ENCODE peak calls at places on chromosomes 16 and 17, in nine cellular contexts. Z is lower lobe of right lung, W is neural progenitor cell, U is transverse colon, Q is Peyer's patch, Y is sigmoid colon, I is fibroblast of lung, X is pancreas, H is A673. L is an unnamed sample.
A peak's percentile ranks its signal among the peaks of the same experiment; 100 is the strongest.

GRCh38 chr16:75471723-75472634 is 7.5 kb upstream of the TMEM170A start:
- DNase-seq in Y (peak; percentile 78), I (peak; percentile 71), H (peak; percentile 70), X (peak; percentile 66), Q (peak; percentile 38), U (peak; percentile 61), Z (no peak), W (peak; percentile 69), L (no peak)

GRCh38 chr17:2703181-2703580 is 8.4 kb downstream of the CLUH start:
- DNase-seq in Q (no peak), I (no peak), W (no peak), U (no peak), Z (peak; percentile 45), X (no peak), Y (peak; percentile 41), H (no peak), L (no peak)

GRCh38 chr16:69057400-69058378 is 47.8 kb upstream of the HAS3 start:
- DNase-seq in H (peak; percentile 45), W (no peak), Y (peak; percentile 62), Q (no peak), I (peak; percentile 80), X (peak; percentile 54), U (no peak), Z (no peak), L (no peak)

GRCh38 chr17:72305964-72306551 is 185.2 kb downstream of the SOX9 start:
- DNase-seq in I (peak; percentile 51), U (no peak), Z (no peak), W (no peak), H (no peak), X (no peak), Y (no peak), Q (no peak), L (no peak)

GRCh38 chr17:3978421-3979275 is 14.4 kb upstream of the ATP2A3 start:
- DNase-seq in H (no peak), Z (peak; percentile 24), Y (no peak), X (peak; percentile 40), W (no peak), Q (no peak), I (peak; percentile 43), U (peak; percentile 80), L (no peak)

GRCh38 chr17:8799851-8800212 is 667 bp upstream of the MFSD6L start:
- DNase-seq in H (no peak), X (peak; percentile 41), Z (no peak), U (no peak), Q (no peak), W (no peak), Y (no peak), I (no peak), L (peak; percentile 34)

GRCh38 chr16:79610771-79611170 is 10.2 kb upstream of the MAF start:
- DNase-seq in H (no peak), Z (no peak), I (no peak), W (no peak), X (no peak), U (no peak), Q (no peak), Y (no peak), L (no peak)

GRCh38 chr17:51995797-51996403 is 162.6 kb downstream of the CA10 start:
- DNase-seq in Q (no peak), I (no peak), W (no peak), Z (no peak), U (no peak), X (no peak), H (no peak), Y (no peak), L (no peak)

GRCh38 chr16:16915771-16916170 is 536.8 kb downstream of the NPIPA7 start:
- DNase-seq in X (no peak), Z (no peak), U (no peak), Y (no peak), H (no peak), W (no peak), Q (no peak), I (no peak), L (no peak)

GRCh38 chr16:20617271-20617670 is 41.1 kb upstream of the ACSM2B start:
- DNase-seq in Q (no peak), Z (no peak), Y (no peak), X (no peak), U (no peak), I (no peak), W (no peak), H (no peak), L (no peak)

GRCh38 chr16:78749745-78750268 is 650.4 kb downstream of the WWOX start:
- DNase-seq in U (no peak), H (no peak), W (no peak), Z (no peak), I (no peak), Y (no peak), X (no peak), Q (peak; percentile 41), L (no peak)

GRCh38 chr16:8878523-8878911 is 3.6 kb upstream of the LITAFD start:
- DNase-seq in X (no peak), I (peak; percentile 55), Y (no peak), W (no peak), Q (no peak), Z (no peak), U (no peak), H (no peak), L (no peak)

GRCh38 chr17:80855968-80856862 is 135.4 kb upstream of the CHMP6 start:
- DNase-seq in Y (peak; percentile 90), H (peak; percentile 48), U (peak; percentile 46), W (no peak), X (no peak), Q (no peak), I (peak; percentile 97), Z (no peak), L (no peak)

GRCh38 chr16:54027126-54027922 is 259.3 kb downstream of the IRX3 start:
- DNase-seq in Q (no peak), Z (no peak), I (peak; percentile 58), H (no peak), Y (no peak), X (no peak), W (no peak), U (no peak), L (no peak)

GRCh38 chr17:82879241-82879640 is 39.4 kb upstream of the ZNF750 start:
- DNase-seq in W (no peak), X (no peak), H (no peak), Y (no peak), Q (no peak), I (no peak), Z (peak; percentile 41), U (no peak), L (no peak)
- H3K4me1 ChIP-seq in W (peaks cover 16% of the 10 kb centered on the region), X (peaks cover 32% of the 10 kb centered on the region), H (no peaks in the 10 kb centered on the region), Y (peaks cover 37% of the 10 kb centered on the region), Q (peaks cover 5% of the 10 kb centered on the region), I (peaks cover 3% of the 10 kb centered on the region), Z (peaks cover 74% of the 10 kb centered on the region), U (peaks cover 32% of the 10 kb centered on the region), L (peaks cover 73% of the 10 kb centered on the region)

DNA sequence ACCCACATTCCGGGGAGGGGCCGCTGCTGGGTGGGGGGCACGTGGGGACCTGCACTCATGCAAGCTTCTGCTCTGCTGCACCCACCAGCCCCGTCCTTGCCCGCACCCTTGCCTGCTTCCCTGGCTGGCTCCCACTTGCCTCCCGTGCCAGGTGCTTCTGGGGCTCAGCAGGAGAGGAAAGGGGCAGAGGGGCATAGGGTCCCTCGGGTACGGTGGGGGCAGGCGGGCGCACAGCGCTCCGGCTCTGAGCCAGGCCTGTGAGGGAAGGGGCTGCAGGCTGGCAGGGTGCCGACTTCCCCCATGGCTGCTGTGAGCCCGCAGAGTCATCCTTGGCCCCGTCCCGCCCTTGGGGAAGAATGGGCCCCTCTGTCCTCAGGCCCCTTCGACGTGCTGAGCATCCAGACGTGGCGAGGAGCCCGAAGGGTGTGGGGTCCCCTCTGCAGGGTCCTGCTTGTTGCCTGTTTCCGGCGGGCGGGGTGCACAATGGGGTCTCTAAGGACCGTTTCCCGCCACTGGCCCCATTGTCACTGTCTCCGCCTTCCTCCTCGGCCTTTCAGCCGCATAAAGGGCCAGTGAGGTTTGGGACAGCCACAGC is 2.8 kb downstream of the METRN start:
- DNase-seq in X (no peak), Z (no peak), Q (no peak), H (no peak), Y (no peak), W (peak; percentile 39), U (no peak), I (no peak), L (no peak)
- H3K27ac ChIP-seq in X (no peak overlapping the region), Z (no peak overlapping the region), Q (no peak overlapping the region), H (no peak overlapping the region), Y (no peak overlapping the region), W (no peak overlapping the region), U (no peak overlapping the region), I (no peak overlapping the region), L (no peak overlapping the region)

GRCh38 chr17:29617481-29618271 is 5.0 kb downstream of the CORO6 start:
- DNase-seq in U (peak; percentile 89), I (peak; percentile 59), Z (peak; percentile 92), X (peak; percentile 78), Q (peak; percentile 84), Y (peak; percentile 86), H (no peak), W (peak; percentile 83), L (no peak)

GRCh38 chr17:29618272-29619065 is 4.2 kb downstream of the CORO6 start:
- DNase-seq in Q (no peak), Z (no peak), H (no peak), Y (peak; percentile 63), I (no peak), U (no peak), W (no peak), X (no peak), L (no peak)

GRCh38 chr17:29616300-29617048 is 6.2 kb downstream of the CORO6 start:
- DNase-seq in Q (no peak), W (no peak), H (no peak), Z (no peak), I (no peak), Y (no peak), X (no peak), U (no peak), L (no peak)

GRCh38 chr17:29615492-29616299 is 7.0 kb downstream of the CORO6 start:
- DNase-seq in H (peak; percentile 94), U (peak; percentile 92), I (peak; percentile 82), W (peak; percentile 94), Q (peak; percentile 90), Z (peak; percentile 89), Y (peak; percentile 94), X (peak; percentile 85), L (peak; percentile 96)

DNA sequence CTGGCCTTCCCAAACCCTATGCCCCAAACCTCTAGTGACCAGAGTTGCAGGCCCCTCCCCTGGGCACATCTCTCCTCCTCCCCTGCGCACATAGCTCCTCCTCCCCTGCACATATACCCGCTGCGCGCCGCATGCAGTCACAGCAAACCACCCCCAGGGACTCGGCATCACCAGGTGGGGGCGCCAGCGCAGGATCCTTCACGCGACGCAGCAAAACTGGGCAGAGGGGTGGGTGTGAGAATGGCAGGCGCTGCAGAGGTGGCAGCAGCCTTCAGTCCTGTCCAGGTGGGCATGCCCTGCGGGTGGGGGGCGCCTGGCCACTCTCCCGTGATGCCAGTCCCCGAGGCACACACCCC is 5.6 kb downstream of the CORO6 start:
- DNase-seq in U (peak; percentile 90), H (peak; percentile 93), X (peak; percentile 71), W (peak; percentile 87), I (peak; percentile 79), Q (peak; percentile 90), Y (peak; percentile 89), Z (peak; percentile 88), L (no peak)
- H3K4me1 ChIP-seq in U (peaks cover 66% of the 10 kb centered on the region), H (peaks cover 47% of the 10 kb centered on the region), X (peaks cover 25% of the 10 kb centered on the region), W (peaks cover 23% of the 10 kb centered on the region), I (peaks cover 23% of the 10 kb centered on the region), Q (peaks cover 54% of the 10 kb centered on the region), Y (peaks cover 93% of the 10 kb centered on the region), Z (peaks cover 62% of the 10 kb centered on the region), L (peaks cover 97% of the 10 kb centered on the region)

DNA sequence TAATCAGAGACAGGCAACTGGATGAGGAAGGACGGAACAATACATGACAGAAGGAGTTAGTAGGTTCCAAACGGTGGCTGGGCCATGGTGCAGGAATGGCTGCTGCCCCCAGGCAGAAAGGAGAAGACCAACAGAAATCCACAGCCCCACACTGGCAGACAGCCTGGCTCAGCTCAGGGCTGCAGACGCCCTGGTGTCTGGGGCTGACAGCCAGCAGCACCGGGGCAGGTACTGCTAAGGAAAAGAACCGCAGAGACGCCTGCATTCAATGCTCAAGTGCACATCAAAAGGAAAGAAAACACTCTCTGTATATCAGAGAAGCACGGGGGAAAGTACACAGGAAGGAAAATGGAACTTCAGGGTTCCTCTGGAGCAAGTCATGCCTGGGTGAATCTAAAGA is 53.4 kb downstream of the GAS7 start:
- DNase-seq in Y (no peak), Q (no peak), I (no peak), H (no peak), U (no peak), W (no peak), Z (no peak), X (no peak), L (no peak)
- H3K27ac ChIP-seq in Y (no peak overlapping the region), Q (no peak overlapping the region), I (no peak overlapping the region), H (no peak overlapping the region), U (no peak overlapping the region), W (no peak overlapping the region), Z (no peak overlapping the region), X (no peak overlapping the region), L (no peak overlapping the region)